ENCODE peak calls at places on chromosome 12, in eight cellular contexts. Z is upper lobe of right lung, S is fibroblast of lung, G is ascending aorta, T is IMR-90, L is lower lobe of right lung, I is OCI-LY7, Y is A549. M is an unnamed sample. For H3K4me1 and H3K9me3, the result is how much of the 10 kb centered on the place peaks cover.

GRCh38 chr12:34286934-34287333 is 264.6 kb downstream of the ALG10 start:
- DNase-seq in Z (no peak), S (no peak), G (no peak), T (no peak), L (no peak), I (no peak), Y (no peak), M (no peak)

GRCh38 chr12:123929869-123930583 is 42.6 kb downstream of the CCDC92 start:
- DNase-seq in Z (peak), S (no peak), G (no peak), T (no peak), L (no peak), I (no peak), Y (no peak), M (no peak)

GRCh38 chr12:4174417-4174816 is 99.1 kb upstream of the CCND2 start:
- DNase-seq in Z (no peak), S (no peak), G (no peak), T (no peak), L (no peak), I (no peak), Y (no peak), M (no peak)

GRCh38 chr12:89162704-89163261 is 189.5 kb downstream of the DUSP6 start:
- DNase-seq in Z (peak), S (peak), G (peak), T (peak), L (peak), I (no peak), Y (peak), M (peak)

GRCh38 chr12:50999139-50999538 is 27.0 kb downstream of the SLC11A2 start:
- DNase-seq in Z (no peak), S (no peak), G (no peak), T (no peak), L (no peak), I (no peak), Y (no peak), M (no peak)

GRCh38 chr12:51051787-51052186 is 3.7 kb downstream of the LETMD1 start:
- DNase-seq in Z (no peak), S (no peak), G (no peak), T (no peak), L (no peak), I (no peak), Y (no peak), M (no peak)

GRCh38 chr12:95440401-95440800 is 33.6 kb upstream of the METAP2 start:
- DNase-seq in Z (no peak), S (peak), G (no peak), T (peak), L (no peak), I (peak), Y (no peak), M (no peak)

GRCh38 chr12:1670815-1671268 is 20.0 kb upstream of the ADIPOR2 start:
- DNase-seq in Z (no peak), S (no peak), G (no peak), T (no peak), L (no peak), I (no peak), Y (no peak), M (no peak)

GRCh38 chr12:45464699-45465098 is 248.8 kb downstream of the ANO6 start:
- DNase-seq in Z (no peak), S (no peak), G (no peak), T (no peak), L (no peak), I (no peak), Y (peak), M (no peak)

GRCh38 chr12:116687888-116688287 is 50.0 kb downstream of the SPRING1 start:
- DNase-seq in Z (no peak), S (no peak), G (no peak), T (no peak), L (peak), I (peak), Y (peak), M (no peak)

GRCh38 chr12:55068416-55069010 is 48.7 kb downstream of the NEUROD4 start:
- DNase-seq in Z (no peak), S (peak), G (no peak), T (peak), L (no peak), I (peak), Y (peak), M (no peak)

GRCh38 chr12:122203968-122204828 is 689 bp downstream of the B3GNT4 start:
- DNase-seq in Z (peak), S (no peak), G (no peak), T (no peak), L (no peak), I (no peak), Y (no peak), M (no peak)

GRCh38 chr12:88844426-88844825 is 264.2 kb upstream of the KITLG start:
- DNase-seq in Z (no peak), S (no peak), G (no peak), T (no peak), L (no peak), I (no peak), Y (no peak), M (no peak)

GRCh38 chr12:43964966-43965365 is 129.1 kb downstream of the TMEM117 start:
- DNase-seq in Z (no peak), S (peak), G (no peak), T (peak), L (no peak), I (no peak), Y (peak), M (no peak)

GRCh38 chr12:89971880-89972279 is 263.2 kb upstream of the ATP2B1 start:
- DNase-seq in Z (no peak), S (peak), G (no peak), T (no peak), L (no peak), I (no peak), Y (peak), M (no peak)

GRCh38 chr12:127393896-127394295 is 873.1 kb upstream of the TMEM132C start:
- DNase-seq in Z (no peak), S (peak), G (no peak), T (peak), L (no peak), I (no peak), Y (no peak), M (no peak)

GRCh38 chr12:57157588-57158173 is 10.3 kb upstream of the LRP1-AS start:
- DNase-seq in Z (peak), S (no peak), G (no peak), T (no peak), L (no peak), I (no peak), Y (no peak), M (no peak)

GRCh38 chr12:19412844-19413243 is 26.4 kb upstream of the AEBP2 start:
- DNase-seq in Z (no peak), S (no peak), G (no peak), T (no peak), L (no peak), I (no peak), Y (no peak), M (no peak)

GRCh38 chr12:19390208-19390607 is 49.1 kb upstream of the AEBP2 start:
- DNase-seq in Z (no peak), S (no peak), G (no peak), T (peak), L (no peak), I (no peak), Y (no peak), M (no peak)

GRCh38 chr12:114673169-114673833 is 10.7 kb downstream of the TBX3 start:
- DNase-seq in Z (no peak), S (peak), G (no peak), T (peak), L (no peak), I (no peak), Y (no peak), M (no peak)

GRCh38 chr12:119819322-119819721 is 57.8 kb downstream of the CIT start:
- DNase-seq in Z (no peak), S (no peak), G (no peak), T (no peak), L (no peak), I (no peak), Y (no peak), M (no peak)

GRCh38 chr12:55112378-55112777 is 13.8 kb upstream of the OR9K2 start:
- DNase-seq in Z (no peak), S (no peak), G (no peak), T (no peak), L (no peak), I (no peak), Y (no peak), M (no peak)

GRCh38 chr12:224330-224729 is 10.4 kb upstream of the SLC6A12 start:
- DNase-seq in Z (peak), S (no peak), G (no peak), T (no peak), L (no peak), I (no peak), Y (no peak), M (no peak)

GRCh38 chr12:112401054-112401453 is 8.4 kb downstream of the RPL6 start:
- DNase-seq in Z (peak), S (no peak), G (no peak), T (no peak), L (no peak), I (no peak), Y (no peak), M (no peak)

GRCh38 chr12:6351622-6352021 is 9.7 kb upstream of the TNFRSF1A start:
- DNase-seq in Z (no peak), S (no peak), G (no peak), T (no peak), L (no peak), I (no peak), Y (no peak), M (no peak)
- H3K4me1 ChIP-seq in Z (under half), S (under half), G (under half), T (under half), L (half or more), I (half or more), Y (under half), M (under half)

DNA sequence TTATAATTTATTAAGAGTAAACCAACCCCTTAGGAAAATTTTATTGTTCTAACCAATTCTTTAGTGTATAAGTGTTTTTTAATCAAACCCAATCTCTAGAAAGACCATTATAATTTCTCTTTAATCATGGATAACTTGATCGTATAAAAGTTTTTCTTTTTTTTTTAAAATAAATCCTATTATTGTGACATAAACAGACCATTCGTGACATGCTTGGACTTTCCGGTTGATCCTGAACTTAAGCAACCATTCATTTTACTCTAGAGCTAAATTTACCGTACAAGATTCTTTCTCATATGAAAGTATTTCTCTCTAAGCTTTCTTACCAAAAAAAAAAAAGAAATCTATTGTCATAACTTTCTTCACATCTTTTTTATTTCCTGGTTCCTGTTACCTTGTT is 32.6 kb upstream of the SLC38A4 start:
- DNase-seq in Z (no peak), S (no peak), G (no peak), T (no peak), L (no peak), I (peak), Y (peak), M (no peak)
- H3K9me3 ChIP-seq in Z (under half), S (under half), G (under half), T (under half), L (under half), I (under half), Y (under half), M (under half)

DNA sequence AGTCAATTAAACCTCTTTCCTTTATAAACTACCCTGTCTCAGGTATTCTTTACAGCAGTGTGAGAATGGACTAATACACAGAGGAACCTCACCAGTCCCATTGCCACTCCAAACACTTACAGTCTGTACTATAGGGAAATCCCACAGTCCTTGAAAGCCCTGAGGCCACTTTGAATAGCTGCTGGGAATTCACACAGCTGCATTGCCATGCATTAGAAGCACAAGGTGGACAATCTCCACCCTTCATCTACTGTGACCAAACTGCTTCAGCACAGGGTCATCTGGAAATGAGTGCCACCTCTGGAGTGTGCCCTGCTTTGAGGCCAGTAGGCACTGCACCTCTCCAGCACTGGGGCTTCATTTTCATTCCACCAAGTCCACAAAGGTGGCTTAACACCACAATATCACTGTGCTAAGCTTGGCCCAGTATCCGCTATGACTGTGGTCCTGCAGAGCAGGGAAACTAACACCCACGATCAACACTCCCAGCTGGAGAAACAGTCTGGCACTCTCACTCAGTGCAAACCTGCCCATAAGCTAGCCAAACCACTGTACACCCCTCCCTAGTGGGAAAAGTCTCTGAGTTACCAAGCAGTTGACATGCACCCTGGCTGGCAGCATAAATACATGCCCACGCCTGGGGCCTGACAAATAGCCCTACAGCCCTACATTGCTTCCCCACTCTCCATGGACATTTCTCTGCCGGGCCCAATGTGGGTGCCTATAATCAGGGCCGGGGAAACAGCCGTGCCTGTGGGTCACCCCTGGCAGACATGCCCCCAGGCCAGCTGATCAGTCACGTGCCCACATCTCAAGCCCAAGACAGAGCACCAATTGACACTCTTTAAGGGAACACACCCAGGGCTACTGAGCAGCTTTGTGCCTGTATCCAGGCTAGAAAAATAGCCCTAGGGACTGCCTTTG is 294.3 kb upstream of the MGAT4C start:
- DNase-seq in Z (no peak), S (no peak), G (no peak), T (no peak), L (no peak), I (no peak), Y (no peak), M (no peak)
- H3K27ac ChIP-seq in Z (no peak), S (no peak), G (peak), T (no peak), L (no peak), I (no peak), Y (no peak), M (peak)

DNA sequence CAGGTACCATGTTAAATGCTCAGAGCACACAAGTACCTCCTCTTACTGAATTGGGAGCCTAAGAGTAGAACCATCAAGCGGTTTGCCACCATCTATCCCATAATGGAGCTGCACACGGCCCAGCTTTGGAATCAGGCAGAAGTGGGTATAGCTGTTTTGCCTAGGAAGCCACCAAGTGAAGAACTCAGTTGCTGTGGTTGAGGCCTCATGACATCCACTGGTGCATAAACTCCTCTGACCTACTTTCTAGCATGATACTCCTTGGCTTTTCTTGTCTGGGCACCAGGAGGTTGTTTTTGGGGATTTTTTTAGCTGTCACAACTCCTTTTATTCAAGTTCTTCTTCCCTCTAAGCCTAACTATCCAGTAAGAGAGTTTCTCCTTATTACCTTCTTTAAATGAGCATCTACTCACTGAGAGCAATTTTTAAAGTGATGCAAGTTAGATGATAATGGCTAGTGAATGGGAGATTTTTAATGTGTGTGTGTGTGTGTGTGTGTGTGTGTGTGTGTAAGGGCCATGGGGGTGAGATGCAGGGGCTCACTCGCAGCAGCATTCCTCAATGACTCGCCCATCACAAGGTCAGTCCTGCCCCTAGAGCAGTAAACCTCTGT is 20.9 kb upstream of the KRAS start:
- DNase-seq in Z (no peak), S (no peak), G (no peak), T (no peak), L (no peak), I (no peak), Y (no peak), M (no peak)
- H3K4me1 ChIP-seq in Z (under half), S (under half), G (under half), T (under half), L (under half), I (under half), Y (under half), M (under half)

DNA sequence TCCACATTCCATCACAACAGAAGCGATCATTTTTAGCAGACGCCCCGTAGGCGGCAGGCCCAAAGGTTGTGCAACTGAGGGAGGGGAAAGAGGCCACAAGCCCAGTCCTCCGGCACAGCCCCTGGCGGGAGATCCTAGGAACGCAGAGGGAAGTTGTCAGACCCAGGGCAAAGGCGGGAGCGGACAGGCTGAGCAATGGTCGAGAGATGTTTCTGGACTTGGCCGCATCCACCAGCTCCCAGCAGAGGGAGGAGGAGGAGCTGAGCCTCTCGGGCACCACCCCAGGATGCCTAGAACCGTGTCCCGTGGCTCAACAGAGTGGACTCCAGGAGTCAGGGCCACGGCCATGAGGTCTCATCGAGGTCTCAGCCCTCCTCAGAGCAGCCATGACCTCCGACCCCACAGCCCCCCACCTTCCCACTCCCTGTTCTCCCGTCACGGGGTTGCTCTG is 38.0 kb upstream of the GALNT9 start:
- DNase-seq in Z (peak), S (peak), G (no peak), T (no peak), L (peak), I (no peak), Y (no peak), M (no peak)
- H3K9me3 ChIP-seq in Z (under half), S (under half), G (under half), T (under half), L (under half), I (under half), Y (under half), M (under half)

GRCh38 chr12:64635356-64635998 is 25.2 kb downstream of the RASSF3 start:
- DNase-seq in Z (no peak), S (no peak), G (no peak), T (no peak), L (no peak), I (no peak), Y (no peak), M (no peak)

GRCh38 chr12:64634508-64635092 is 24.3 kb downstream of the RASSF3 start:
- DNase-seq in Z (no peak), S (no peak), G (no peak), T (no peak), L (no peak), I (no peak), Y (no peak), M (no peak)

GRCh38 chr12:64633940-64634337 is 23.6 kb downstream of the RASSF3 start:
- DNase-seq in Z (peak), S (peak), G (peak), T (peak), L (peak), I (no peak), Y (peak), M (no peak)

GRCh38 chr12:64631197-64631596 is 20.9 kb downstream of the RASSF3 start:
- DNase-seq in Z (no peak), S (no peak), G (no peak), T (no peak), L (no peak), I (no peak), Y (no peak), M (no peak)

DNA sequence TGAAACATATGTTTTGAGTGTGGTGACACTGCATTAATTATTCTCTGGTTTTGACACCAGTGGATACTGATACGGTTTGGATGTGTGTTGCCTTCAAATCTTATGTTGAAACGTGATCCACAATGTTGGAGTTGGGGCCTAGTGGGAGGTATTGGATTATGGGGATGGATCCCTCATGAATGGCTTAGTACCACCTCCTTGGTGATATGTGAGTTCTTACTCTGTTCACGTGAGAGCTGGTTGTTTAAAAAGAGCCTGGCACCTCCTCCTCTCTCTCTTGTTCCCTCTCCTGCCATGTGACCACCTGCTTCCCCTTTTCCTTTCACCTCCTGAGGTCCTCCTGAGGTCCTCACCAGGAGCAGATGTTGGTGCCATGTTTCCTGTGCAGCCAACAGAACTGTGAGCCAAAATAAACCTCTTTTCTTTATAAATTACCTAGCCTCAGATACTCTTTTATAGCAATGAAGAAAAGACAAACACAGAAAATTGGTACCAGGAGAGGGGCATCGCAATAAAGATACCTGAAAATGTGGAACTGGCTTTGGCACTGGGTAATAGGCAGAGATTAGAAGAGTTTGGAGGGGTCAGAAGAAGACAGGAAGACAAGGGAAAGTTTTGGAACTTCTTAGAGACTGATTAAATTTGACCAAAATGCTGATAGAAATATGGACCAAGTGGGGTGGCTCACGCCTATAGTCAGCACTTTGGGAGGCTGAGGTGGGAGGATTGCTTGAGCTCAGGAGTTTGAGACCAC is 23.1 kb downstream of the RASSF3 start:
- DNase-seq in Z (no peak), S (no peak), G (no peak), T (no peak), L (no peak), I (no peak), Y (no peak), M (no peak)
- H3K27ac ChIP-seq in Z (no peak), S (no peak), G (peak), T (no peak), L (no peak), I (no peak), Y (peak), M (peak)

GRCh38 chr12:12521923-12522322 is 40.7 kb downstream of the DUSP16 start:
- DNase-seq in Z (no peak), S (no peak), G (no peak), T (no peak), L (no peak), I (no peak), Y (no peak), M (no peak)
- H3K4me1 ChIP-seq in Z (under half), S (under half), G (under half), T (under half), L (under half), I (under half), Y (under half), M (under half)

M was measured in thoracic aorta.